ENCODE peak calls at places on chromosomes 2 and 18, in nine cellular contexts. J is GM23248, H is astrocyte, U is neural progenitor cell, W is H9, C is fibroblast of lung, V is SK-N-SH, Q is PC-3, Y is Karpas-422. F is an unnamed sample.

GRCh38 chr18:62436636-62437519 is 85.9 kb upstream of the ZCCHC2 start:
- DNase-seq in H (peak; percentile 39), V (no peak), Q (peak; percentile 55), C (peak; percentile 85), J (peak; percentile 90), Y (no peak), W (no peak), U (no peak), F (no peak)

GRCh38 chr2:165698621-165698946 is 95.5 kb downstream of the GALNT3 start:
- DNase-seq in U (peak; percentile 62), Y (peak; percentile 86), H (peak; percentile 37), C (peak; percentile 74), J (peak; percentile 69), Q (peak; percentile 80), V (peak; percentile 42), W (peak; percentile 55), F (no peak)

GRCh38 chr18:39345321-39345720 is 1779.7 kb upstream of the CELF4 start:
- DNase-seq in Y (no peak), V (no peak), Q (no peak), C (peak; percentile 21), U (no peak), H (peak; percentile 53), J (no peak), W (no peak), F (no peak)

GRCh38 chr2:237955640-237956401 is 11.0 kb upstream of the UBE2F start:
- DNase-seq in V (peak; percentile 71), U (peak; percentile 51), C (no peak), Q (no peak), W (peak; percentile 49), Y (no peak), J (peak; percentile 52), H (no peak), F (no peak)

GRCh38 chr2:188811522-188811921 is 162.7 kb upstream of the COL3A1 start:
- DNase-seq in J (peak; percentile 75), U (no peak), V (no peak), Y (no peak), W (no peak), C (peak; percentile 85), Q (peak; percentile 8), H (peak; percentile 96), F (no peak)

GRCh38 chr18:23126352-23127056 is 8.8 kb upstream of the CABLES1 start:
- DNase-seq in Y (no peak), C (no peak), H (no peak), V (no peak), J (peak; percentile 72), U (no peak), Q (no peak), W (no peak), F (no peak)

GRCh38 chr18:9021458-9021857 is 81.0 kb upstream of the NDUFV2 start:
- DNase-seq in C (no peak), H (no peak), V (no peak), Q (no peak), W (no peak), U (no peak), J (no peak), Y (no peak), F (no peak)

GRCh38 chr2:23241106-23241505 is 143.9 kb upstream of the KLHL29 start:
- DNase-seq in U (no peak), Y (no peak), C (no peak), H (no peak), W (no peak), V (no peak), J (no peak), Q (no peak), F (no peak)

GRCh38 chr2:27231921-27232320 is 14.8 kb downstream of the CAD start:
- DNase-seq in U (no peak), W (no peak), Y (no peak), H (no peak), J (no peak), V (no peak), C (no peak), Q (no peak), F (no peak)

GRCh38 chr2:228613133-228613532 is 431.6 kb upstream of the SPHKAP start:
- DNase-seq in J (peak; percentile 97), C (peak; percentile 98), Y (no peak), V (no peak), Q (peak; percentile 95), U (no peak), W (no peak), H (peak; percentile 82), F (no peak)

GRCh38 chr2:3170792-3171455 is 206.7 kb downstream of the EIPR1 start:
- DNase-seq in Q (no peak), J (no peak), W (no peak), U (no peak), H (no peak), C (no peak), V (peak; percentile 28), Y (no peak), F (no peak)

GRCh38 chr2:133266075-133266925 is 302.0 kb downstream of the NCKAP5 start:
- DNase-seq in W (peak; percentile 82), V (peak; percentile 70), U (peak; percentile 60), Q (peak; percentile 28), Y (no peak), C (peak; percentile 36), J (peak; percentile 30), H (peak; percentile 29), F (no peak)

GRCh38 chr2:66846887-66847286 is 412.0 kb downstream of the MEIS1 start:
- DNase-seq in Y (no peak), C (no peak), Q (no peak), W (no peak), V (no peak), H (no peak), U (no peak), J (no peak), F (no peak)

GRCh38 chr2:166314022-166314759 is 61.6 kb downstream of the SCN9A start:
- DNase-seq in W (no peak), C (peak; percentile 94), J (peak; percentile 89), V (no peak), Q (peak; percentile 90), Y (no peak), H (peak; percentile 87), U (no peak), F (peak; percentile 13)

GRCh38 chr2:28428486-28428885 is 35.8 kb downstream of the FOSL2 start:
- DNase-seq in Y (no peak), J (no peak), H (no peak), U (no peak), W (no peak), C (no peak), V (no peak), Q (no peak), F (no peak)

GRCh38 chr2:61853086-61853847 is 593 bp downstream of the FAM161A start:
- DNase-seq in H (peak; percentile 25), U (peak; percentile 41), C (peak; percentile 52), V (peak; percentile 84), Y (peak; percentile 71), W (peak; percentile 83), J (peak; percentile 80), Q (peak; percentile 56), F (no peak)

GRCh38 chr18:8701546-8702118 is 3.7 kb upstream of the MTCL1 start:
- DNase-seq in J (peak; percentile 92), Y (no peak), W (no peak), U (no peak), H (peak; percentile 78), C (peak; percentile 83), V (peak; percentile 34), Q (peak; percentile 88), F (no peak)

GRCh38 chr2:88564402-88564801 is 62.9 kb downstream of the EIF2AK3 start:
- DNase-seq in Q (no peak), H (no peak), W (no peak), U (no peak), C (no peak), V (no peak), Y (no peak), J (no peak), F (no peak)

GRCh38 chr2:88563134-88563533 is 64.1 kb downstream of the EIF2AK3 start:
- DNase-seq in C (peak; percentile 92), J (no peak), Q (no peak), W (no peak), V (no peak), U (no peak), H (no peak), Y (no peak), F (no peak)

DNA sequence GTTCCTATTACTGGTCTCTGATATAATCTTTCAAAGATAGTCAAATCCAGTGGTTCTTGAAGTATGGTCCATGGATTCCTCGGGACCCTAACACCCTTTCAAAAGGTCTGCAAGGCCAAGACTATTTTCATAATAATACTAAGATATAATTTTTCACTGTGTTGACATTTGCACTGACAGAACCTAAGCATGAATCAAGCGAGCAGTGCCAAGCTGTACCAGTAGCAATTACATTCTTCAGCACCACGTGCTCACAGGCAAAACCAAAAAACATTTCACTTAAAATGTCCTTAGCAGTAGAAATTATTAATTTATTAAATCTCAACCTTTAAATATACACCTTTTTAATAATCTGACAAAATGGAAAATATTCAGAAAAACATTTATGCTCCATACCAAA is 59.1 kb downstream of the EIF2AK3 start:
- DNase-seq in U (no peak), Y (no peak), C (no peak), W (no peak), V (no peak), Q (no peak), J (no peak), H (no peak), F (no peak)
- H3K79me2 ChIP-seq in U (no peaks in the 10 kb centered on the region), Y (peaks cover 4% of the 10 kb centered on the region), C (no peaks in the 10 kb centered on the region), W (no peaks in the 10 kb centered on the region), V (no peaks in the 10 kb centered on the region), Q (no peaks in the 10 kb centered on the region), J (peaks cover 14% of the 10 kb centered on the region), H (peaks cover 12% of the 10 kb centered on the region), F (no peaks in the 10 kb centered on the region)

DNA sequence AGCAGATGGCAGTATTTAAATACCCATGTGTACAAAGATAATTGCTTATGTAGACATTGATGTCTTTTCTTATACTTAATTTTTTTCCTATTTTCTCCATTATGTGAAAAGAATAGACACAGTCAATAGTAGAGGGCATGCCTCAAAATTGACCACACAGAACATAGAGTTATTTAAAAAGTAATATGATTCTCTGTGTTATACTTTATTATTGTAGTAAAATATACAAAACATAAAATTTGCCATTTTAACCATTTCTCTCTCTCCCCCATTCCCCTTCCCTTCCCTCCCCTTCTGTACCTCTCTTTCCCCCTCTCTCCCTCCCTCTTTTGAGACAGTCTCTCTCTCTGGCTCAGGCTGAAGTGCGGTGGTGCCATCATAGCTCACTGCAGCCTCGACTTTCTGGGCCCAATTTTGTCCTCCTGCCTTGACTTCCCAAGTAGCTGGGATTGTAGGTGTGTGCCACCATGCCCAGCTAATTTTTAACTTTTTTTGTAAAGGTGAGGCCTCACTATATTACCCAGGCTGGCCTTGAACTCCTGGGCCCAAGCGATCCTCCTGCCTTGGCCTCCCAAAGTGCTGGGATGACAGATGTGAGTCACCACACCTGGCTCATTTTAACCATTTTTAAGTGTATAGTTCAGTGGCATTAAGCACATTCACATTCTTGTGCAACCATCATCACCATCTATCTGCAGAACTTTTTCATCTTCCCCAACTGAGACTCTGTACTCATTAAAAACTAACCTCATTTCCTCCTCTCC is 179.7 kb downstream of the MCFD2 start:
- DNase-seq in U (no peak), H (no peak), J (no peak), Q (no peak), V (no peak), Y (no peak), W (no peak), C (no peak), F (no peak)
- H3K79me2 ChIP-seq in U (peaks cover 99% of the 10 kb centered on the region), H (peaks cover 100% of the 10 kb centered on the region), J (peaks cover 100% of the 10 kb centered on the region), Q (peaks cover 97% of the 10 kb centered on the region), V (peaks cover 100% of the 10 kb centered on the region), Y (no peaks in the 10 kb centered on the region), W (peaks cover 6% of the 10 kb centered on the region), C (peaks cover 100% of the 10 kb centered on the region), F (peaks cover 38% of the 10 kb centered on the region)

GRCh38 chr2:105510761-105511669 is 112.2 kb upstream of the FHL2 start:
- DNase-seq in U (no peak), W (no peak), Y (no peak), H (peak; percentile 22), Q (peak; percentile 72), J (peak; percentile 42), C (peak; percentile 55), V (no peak), F (no peak)
- H3K79me2 ChIP-seq in U (no peaks in the 10 kb centered on the region), W (no peaks in the 10 kb centered on the region), Y (no peaks in the 10 kb centered on the region), H (no peaks in the 10 kb centered on the region), Q (no peaks in the 10 kb centered on the region), J (no peaks in the 10 kb centered on the region), C (no peaks in the 10 kb centered on the region), V (no peaks in the 10 kb centered on the region), F (no peaks in the 10 kb centered on the region)

GRCh38 chr18:76819411-76820136 is 2.8 kb upstream of the ZNF236 start:
- DNase-seq in J (no peak), V (no peak), U (no peak), H (no peak), Q (peak; percentile 32), Y (no peak), W (no peak), C (no peak), F (no peak)
- H3K79me2 ChIP-seq in J (peaks cover 82% of the 10 kb centered on the region), V (peaks cover 71% of the 10 kb centered on the region), U (peaks cover 65% of the 10 kb centered on the region), H (peaks cover 65% of the 10 kb centered on the region), Q (peaks cover 58% of the 10 kb centered on the region), Y (peaks cover 71% of the 10 kb centered on the region), W (peaks cover 4% of the 10 kb centered on the region), C (peaks cover 56% of the 10 kb centered on the region), F (peaks cover 60% of the 10 kb centered on the region)